ENCODE peak calls at places on chromosome 20, in seven cellular contexts. C, F, Y, D, L, Q and R are unnamed samples.

GRCh38 chr20:57260065-57260958 is 6.1 kb downstream of the BMP7 start:
- DNase-seq in C (no peak), F (no peak), Y (no peak), D (peak; percentile 34), L (no peak), Q (no peak), R (no peak)

GRCh38 chr20:57633945-57634491 is 13.8 kb upstream of the ZBP1 start:
- DNase-seq in C (no peak), F (no peak), Y (peak; percentile 56), D (no peak), L (no peak), Q (peak; percentile 69), R (no peak)

GRCh38 chr20:35579196-35579595 is 36.4 kb upstream of the SPAG4 start:
- DNase-seq in C (no peak), F (no peak), Y (no peak), D (no peak), L (no peak), Q (no peak), R (no peak)

GRCh38 chr20:33812673-33813462 is 1.7 kb downstream of the CHMP4B start:
- DNase-seq in C (no peak), F (peak; percentile 74), Y (no peak), D (peak; percentile 58), L (no peak), Q (no peak), R (no peak)

GRCh38 chr20:19692685-19693119 is 65.4 kb upstream of the RIN2 start:
- DNase-seq in C (peak; percentile 22), F (peak; percentile 82), Y (no peak), D (peak; percentile 61), L (peak; percentile 69), Q (peak; percentile 13), R (peak; percentile 17)

GRCh38 chr20:18847226-18847625 is 33.6 kb downstream of the SCP2D1 start:
- DNase-seq in C (no peak), F (no peak), Y (no peak), D (no peak), L (no peak), Q (no peak), R (no peak)

GRCh38 chr20:6492396-6493055 is 275.0 kb upstream of the BMP2 start:
- DNase-seq in C (peak; percentile 25), F (no peak), Y (no peak), D (no peak), L (no peak), Q (no peak), R (no peak)

GRCh38 chr20:37954205-37954604 is 51.3 kb downstream of the VSTM2L start:
- DNase-seq in C (no peak), F (no peak), Y (no peak), D (no peak), L (no peak), Q (no peak), R (no peak)

GRCh38 chr20:35274172-35275092 is 3.5 kb downstream of the MMP24OS start:
- DNase-seq in C (no peak), F (no peak), Y (no peak), D (no peak), L (no peak), Q (no peak), R (no peak)

GRCh38 chr20:41279546-41280225 is 37.8 kb downstream of the ZHX3 start:
- DNase-seq in C (no peak), F (no peak), Y (no peak), D (no peak), L (no peak), Q (no peak), R (no peak)

GRCh38 chr20:51042657-51043247 is 19.8 kb upstream of the KCNG1 start:
- DNase-seq in C (no peak), F (no peak), Y (no peak), D (peak; percentile 53), L (no peak), Q (no peak), R (no peak)

GRCh38 chr20:46898433-46898832 is 3.8 kb downstream of the EYA2 start:
- DNase-seq in C (no peak), F (no peak), Y (no peak), D (peak; percentile 32), L (no peak), Q (no peak), R (no peak)

GRCh38 chr20:36097751-36098151 is 56.8 kb upstream of the EPB41L1 start:
- DNase-seq in C (no peak), F (peak; percentile 53), Y (no peak), D (peak; percentile 49), L (no peak), Q (no peak), R (no peak)

GRCh38 chr20:51695574-51696303 is 72.5 kb downstream of the ATP9A start:
- DNase-seq in C (peak; percentile 93), F (no peak), Y (no peak), D (no peak), L (no peak), Q (no peak), R (no peak)

GRCh38 chr20:49811825-49812462 is 684 bp upstream of the SLC9A8 start:
- DNase-seq in C (peak; percentile 63), F (no peak), Y (no peak), D (no peak), L (no peak), Q (no peak), R (no peak)

GRCh38 chr20:35101620-35102019 is 9.0 kb upstream of the TRPC4AP start:
- DNase-seq in C (no peak), F (no peak), Y (no peak), D (no peak), L (no peak), Q (no peak), R (no peak)

GRCh38 chr20:43960231-43960630 is 45.6 kb downstream of the TOX2 start:
- DNase-seq in C (no peak), F (no peak), Y (no peak), D (no peak), L (no peak), Q (no peak), R (no peak)

GRCh38 chr20:52172392-52173047 is 19.1 kb downstream of the ZFP64 start:
- DNase-seq in C (no peak), F (no peak), Y (no peak), D (no peak), L (no peak), Q (no peak), R (no peak)

GRCh38 chr20:41329435-41330342 is 10.9 kb upstream of the LPIN3 start:
- DNase-seq in C (peak; percentile 99), F (no peak), Y (peak; percentile 30), D (no peak), L (peak; percentile 83), Q (peak; percentile 33), R (no peak)

GRCh38 chr20:59561228-59561605 is 43.1 kb upstream of the PHACTR3 start:
- DNase-seq in C (no peak), F (no peak), Y (no peak), D (no peak), L (no peak), Q (no peak), R (no peak)
- H3K9me3 ChIP-seq in C (peaks cover 2% of the 10 kb centered on the region), F (no peaks in the 10 kb centered on the region), Y (no peaks in the 10 kb centered on the region), D (no peaks in the 10 kb centered on the region), L (no peaks in the 10 kb centered on the region), Q (no peaks in the 10 kb centered on the region), R (no peaks in the 10 kb centered on the region)

GRCh38 chr20:56014998-56015397 is 9.7 kb upstream of the CBLN4 start:
- DNase-seq in C (no peak), F (no peak), Y (no peak), D (no peak), L (no peak), Q (no peak), R (no peak)
- H3K9me3 ChIP-seq in C (peaks cover 22% of the 10 kb centered on the region), F (peaks cover 3% of the 10 kb centered on the region), Y (no peaks in the 10 kb centered on the region), D (peaks cover 7% of the 10 kb centered on the region), L (no peaks in the 10 kb centered on the region), Q (no peaks in the 10 kb centered on the region), R (no peaks in the 10 kb centered on the region)

DNA sequence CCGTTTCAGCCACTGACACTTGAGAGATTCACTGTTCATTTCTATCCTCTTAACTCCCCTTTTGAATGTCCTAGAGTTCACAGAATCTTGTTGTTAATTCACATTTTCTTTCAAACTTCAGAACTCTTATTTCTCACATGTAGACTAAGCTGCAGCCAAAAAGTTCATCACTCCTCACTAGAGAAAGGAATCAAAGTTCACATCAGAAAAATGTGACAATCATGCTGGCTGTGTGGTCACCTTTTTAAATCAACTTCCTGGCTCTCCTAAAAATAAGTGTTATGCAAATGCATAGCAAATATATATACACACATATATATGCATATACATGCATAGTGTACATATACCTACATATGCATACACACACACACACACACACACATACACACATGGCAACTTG is 123.0 kb downstream of the CBLN4 start:
- DNase-seq in C (no peak), F (no peak), Y (no peak), D (no peak), L (no peak), Q (no peak), R (no peak)
- H3K9me3 ChIP-seq in C (peaks cover 15% of the 10 kb centered on the region), F (peaks cover 18% of the 10 kb centered on the region), Y (no peaks in the 10 kb centered on the region), D (peaks cover 19% of the 10 kb centered on the region), L (no peaks in the 10 kb centered on the region), Q (no peaks in the 10 kb centered on the region), R (no peaks in the 10 kb centered on the region)

GRCh38 chr20:45735552-45735951 is 13.4 kb downstream of the SPINT4 start:
- DNase-seq in C (no peak), F (no peak), Y (no peak), D (no peak), L (no peak), Q (no peak), R (no peak)
- H3K9me3 ChIP-seq in C (peaks cover 2% of the 10 kb centered on the region), F (peaks cover 11% of the 10 kb centered on the region), Y (peaks cover 5% of the 10 kb centered on the region), D (peaks cover 4% of the 10 kb centered on the region), L (peaks cover 24% of the 10 kb centered on the region), Q (no peaks in the 10 kb centered on the region), R (peaks cover 5% of the 10 kb centered on the region)

DNA sequence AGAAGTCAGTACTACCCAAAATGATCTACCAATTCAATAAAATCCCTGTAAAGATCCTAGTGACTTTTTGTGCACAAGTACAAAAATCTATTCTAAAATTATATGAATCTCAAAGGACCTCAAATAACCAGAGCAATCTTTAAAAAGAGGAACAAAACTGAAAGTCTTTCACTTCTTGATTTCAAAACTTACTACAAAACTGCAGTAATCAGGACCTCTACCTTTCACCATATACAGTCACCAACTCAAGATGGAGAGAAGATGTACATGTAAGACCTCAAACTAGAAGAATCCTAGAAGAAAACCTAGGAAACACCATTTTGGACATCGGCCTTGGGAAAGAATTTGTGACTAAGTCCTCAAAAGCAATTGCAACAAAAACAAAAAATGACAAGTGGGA is 109.5 kb upstream of the CD93 start:
- DNase-seq in C (no peak), F (peak; percentile 77), Y (no peak), D (no peak), L (no peak), Q (no peak), R (no peak)
- H3K9me3 ChIP-seq in C (no peaks in the 10 kb centered on the region), F (no peaks in the 10 kb centered on the region), Y (no peaks in the 10 kb centered on the region), D (no peaks in the 10 kb centered on the region), L (no peaks in the 10 kb centered on the region), Q (no peaks in the 10 kb centered on the region), R (no peaks in the 10 kb centered on the region)